ENCODE peak calls at places on chromosomes 3 and 15, in ten cellular contexts. U, J, E, Y, L, C, D, G, K and S are unnamed samples. For H3K4me1, the result is how much of the 10 kb centered on the place peaks cover.

GRCh38 chr3:114394551-114394950 is 100.7 kb downstream of the TIGIT start:
- DNase-seq in U (no peak), J (no peak), E (no peak), Y (no peak), L (no peak), C (no peak), D (no peak), G (no peak), K (no peak), S (no peak)

GRCh38 chr3:188943591-188943990 is 228.2 kb upstream of the TPRG1 start:
- DNase-seq in U (no peak), J (no peak), E (no peak), Y (no peak), L (no peak), C (no peak), D (no peak), G (no peak), K (no peak), S (no peak)

GRCh38 chr3:165642761-165643432 is 194.3 kb downstream of the BCHE start:
- DNase-seq in U (no peak), J (peak), E (no peak), Y (no peak), L (no peak), C (peak), D (no peak), G (peak), K (peak), S (no peak)

GRCh38 chr15:37893309-37893708 is 41.1 kb upstream of the TMCO5A start:
- DNase-seq in U (no peak), J (no peak), E (no peak), Y (no peak), L (peak), C (no peak), D (no peak), G (no peak), K (no peak), S (no peak)

GRCh38 chr15:66782785-66783184 is 80.7 kb downstream of the SMAD6 start:
- DNase-seq in U (no peak), J (no peak), E (no peak), Y (no peak), L (no peak), C (no peak), D (no peak), G (no peak), K (no peak), S (no peak)

GRCh38 chr3:101676219-101676764 is 640 bp downstream of the ZBTB11 start:
- DNase-seq in U (peak), J (peak), E (peak), Y (peak), L (peak), C (peak), D (peak), G (peak), K (peak), S (no peak)

GRCh38 chr3:114928989-114929620 is 218.0 kb downstream of the ZBTB20 start:
- DNase-seq in U (no peak), J (no peak), E (no peak), Y (no peak), L (no peak), C (no peak), D (no peak), G (no peak), K (no peak), S (no peak)

GRCh38 chr15:29788433-29789034 is 33.7 kb downstream of the TJP1 start:
- DNase-seq in U (no peak), J (no peak), E (no peak), Y (no peak), L (no peak), C (no peak), D (no peak), G (no peak), K (no peak), S (no peak)

GRCh38 chr3:67662733-67663132 is 8.3 kb upstream of the SUCLG2 start:
- DNase-seq in U (no peak), J (no peak), E (no peak), Y (no peak), L (no peak), C (no peak), D (no peak), G (no peak), K (no peak), S (no peak)

GRCh38 chr15:75358771-75359536 is 9.5 kb downstream of the MAN2C1 start:
- DNase-seq in U (no peak), J (no peak), E (no peak), Y (no peak), L (no peak), C (no peak), D (no peak), G (no peak), K (no peak), S (no peak)

GRCh38 chr15:52427804-52428203 is 100.9 kb downstream of the MYO5A start:
- DNase-seq in U (no peak), J (no peak), E (no peak), Y (no peak), L (no peak), C (no peak), D (no peak), G (no peak), K (no peak), S (no peak)

GRCh38 chr3:193240436-193240849 is 579 bp upstream of the PLAAT1 start:
- DNase-seq in U (no peak), J (no peak), E (no peak), Y (no peak), L (no peak), C (no peak), D (no peak), G (no peak), K (no peak), S (no peak)

GRCh38 chr3:45923755-45924154 is 19.5 kb upstream of the CXCR6 start:
- DNase-seq in U (no peak), J (no peak), E (no peak), Y (no peak), L (no peak), C (peak), D (no peak), G (no peak), K (no peak), S (no peak)

GRCh38 chr15:28998511-28998910 is 112.7 kb downstream of the APBA2 start:
- DNase-seq in U (no peak), J (no peak), E (no peak), Y (no peak), L (no peak), C (no peak), D (no peak), G (peak), K (no peak), S (no peak)

GRCh38 chr3:51799879-51800757 is 21.1 kb upstream of the IQCF6 start:
- DNase-seq in U (peak), J (peak), E (no peak), Y (no peak), L (no peak), C (no peak), D (no peak), G (peak), K (no peak), S (no peak)

GRCh38 chr3:33433843-33434242 is 6.4 kb downstream of the UBP1 start:
- DNase-seq in U (no peak), J (no peak), E (no peak), Y (no peak), L (no peak), C (no peak), D (no peak), G (no peak), K (no peak), S (no peak)

GRCh38 chr3:33428812-33429211 is 11.4 kb downstream of the UBP1 start:
- DNase-seq in U (no peak), J (no peak), E (no peak), Y (no peak), L (no peak), C (no peak), D (no peak), G (no peak), K (no peak), S (no peak)

GRCh38 chr3:33430571-33430970 is 9.6 kb downstream of the UBP1 start:
- DNase-seq in U (no peak), J (no peak), E (no peak), Y (no peak), L (no peak), C (no peak), D (no peak), G (no peak), K (no peak), S (no peak)

GRCh38 chr3:33426630-33427341 is 13.4 kb downstream of the UBP1 start:
- DNase-seq in U (no peak), J (no peak), E (no peak), Y (no peak), L (no peak), C (no peak), D (no peak), G (no peak), K (peak), S (no peak)

GRCh38 chr3:33430061-33430460 is 10.1 kb downstream of the UBP1 start:
- DNase-seq in U (no peak), J (no peak), E (no peak), Y (no peak), L (no peak), C (no peak), D (no peak), G (no peak), K (no peak), S (no peak)
- H3K4me1 ChIP-seq in U (half or more), J (under half), E (under half), Y (under half), L (under half), C (under half), D (under half), G (half or more), K (under half), S (half or more)

GRCh38 chr3:61938878-61939549 is 377.6 kb downstream of the PTPRG start:
- DNase-seq in U (no peak), J (no peak), E (no peak), Y (no peak), L (no peak), C (no peak), D (no peak), G (peak), K (no peak), S (no peak)
- TF ChIP-seq POLR2AphosphoS5 in U (no peak), J (no peak), E (no peak), Y (no peak), L (no peak), C (no peak), D (no peak), G (no peak), K (no peak), S (no peak)

GRCh38 chr15:64383760-64384159 is 2.5 kb upstream of the PCLAF start:
- DNase-seq in U (no peak), J (no peak), E (no peak), Y (no peak), L (no peak), C (no peak), D (no peak), G (no peak), K (no peak), S (no peak)

GRCh38 chr15:64386291-64386690 is 1.3 kb upstream of the TRIP4 start:
- DNase-seq in U (no peak), J (no peak), E (no peak), Y (no peak), L (no peak), C (peak), D (no peak), G (no peak), K (no peak), S (no peak)

GRCh38 chr15:64379216-64379960 is 1.9 kb downstream of the PCLAF start:
- DNase-seq in U (no peak), J (no peak), E (no peak), Y (no peak), L (no peak), C (peak), D (no peak), G (no peak), K (no peak), S (no peak)

DNA sequence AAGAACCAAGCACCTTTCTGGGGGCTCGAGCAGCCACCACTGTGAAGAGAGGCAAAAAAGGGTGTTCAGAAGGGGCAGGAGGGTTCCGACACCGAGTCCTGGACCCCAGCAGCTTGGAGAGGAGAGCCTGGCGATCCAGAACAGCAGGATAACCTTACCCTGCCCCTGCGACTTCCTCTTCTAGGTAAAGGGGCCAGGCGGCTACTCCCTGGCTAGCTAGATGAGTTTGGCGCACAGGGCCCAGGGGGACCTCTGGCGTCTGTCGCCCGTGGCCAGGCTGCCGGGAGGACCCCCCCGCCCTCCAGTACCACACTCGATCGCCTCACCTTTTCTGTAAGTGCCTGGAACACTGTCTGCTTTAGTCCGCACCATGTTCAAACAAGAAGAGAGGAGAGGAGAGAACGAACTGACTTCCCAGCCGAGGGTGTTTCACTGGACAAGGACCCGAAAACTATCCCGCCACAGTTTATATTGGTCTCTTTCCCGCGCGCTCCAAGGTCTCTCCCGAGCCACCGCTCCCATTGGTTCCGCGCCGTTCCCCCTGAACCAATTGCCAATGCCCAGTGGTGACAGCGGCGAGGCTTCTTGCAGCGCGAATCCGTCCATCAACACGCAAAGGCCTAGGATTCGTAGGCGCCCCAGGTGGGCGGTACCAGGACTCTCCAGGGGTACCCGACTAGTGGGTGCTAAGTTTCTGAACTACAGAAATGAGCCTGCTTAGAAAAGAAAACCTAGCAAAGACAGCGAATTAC is at the start of gene PCLAF:
- DNase-seq in U (peak), J (peak), E (peak), Y (peak), L (peak), C (peak), D (peak), G (peak), K (peak), S (no peak)
- TF ChIP-seq POLR2A in U (peak), J (peak), E (no peak), Y (no peak), L (no peak), C (no peak), D (no peak), G (no peak), K (no peak), S (no peak)

GRCh38 chr15:70707901-70708300 is 55.5 kb downstream of the UACA start:
- DNase-seq in U (no peak), J (no peak), E (no peak), Y (no peak), L (no peak), C (no peak), D (no peak), G (no peak), K (no peak), S (no peak)
- H3K4me1 ChIP-seq in U (under half), J (under half), E (under half), Y (under half), L (under half), C (under half), D (under half), G (under half), K (under half), S (under half)

DNA sequence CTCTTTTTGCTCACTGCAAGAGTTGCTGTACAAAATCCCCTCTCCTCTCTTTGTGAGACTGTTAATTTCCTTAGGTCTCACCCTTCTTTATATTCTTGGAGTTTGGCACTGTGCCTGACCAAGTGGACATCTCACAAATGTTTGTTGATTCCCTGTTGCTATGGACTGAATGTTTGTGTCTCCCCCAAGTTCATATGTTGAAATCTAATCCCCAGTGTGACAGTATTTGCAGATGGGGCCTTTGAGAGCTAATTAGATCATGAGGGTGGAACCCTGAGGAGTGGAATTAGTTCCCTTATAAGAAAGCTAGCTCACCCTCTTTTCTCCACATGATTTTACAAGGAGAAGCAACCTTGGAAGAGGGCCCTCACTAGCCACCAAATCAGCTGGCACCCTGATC is 65.4 kb upstream of the NPHP3 start:
- DNase-seq in U (no peak), J (peak), E (no peak), Y (no peak), L (no peak), C (no peak), D (no peak), G (no peak), K (no peak), S (no peak)
- TF ChIP-seq POLR2AphosphoS5 in U (no peak), J (no peak), E (no peak), Y (no peak), L (peak), C (no peak), D (no peak), G (peak), K (no peak), S (no peak)